ENCODE peak calls at places on chromosomes 3 and 15, in nine cellular contexts. One of them, this sample, is unnamed.

GRCh38 chr3:169813757-169814517 is 1.2 kb upstream of the LRRC34 start:
- DNase-seq in kidney: no peak
- DNase-seq in HCT116: no peak
- DNase-seq in WERI-Rb-1: peak; percentile 42
- DNase-seq in left lung: peak; percentile 60
- DNase-seq in brain microvascular endothelial cell: no peak
- DNase-seq in prostate gland: no peak
- DNase-seq in activated B cell treated with CpG ODN at 0.5 μM for 24 hours: peak; percentile 59
- DNase-seq in cardiac muscle cell: no peak
- DNase-seq in this sample: no peak

GRCh38 chr15:40045572-40046217 is 6.7 kb upstream of the SRP14 start:
- DNase-seq in activated B cell treated with CpG ODN at 0.5 μM for 24 hours: no peak
- DNase-seq in cardiac muscle cell: no peak
- DNase-seq in kidney: no peak
- DNase-seq in prostate gland: no peak
- DNase-seq in WERI-Rb-1: no peak
- DNase-seq in left lung: no peak
- DNase-seq in HCT116: no peak
- DNase-seq in brain microvascular endothelial cell: no peak
- DNase-seq in this sample: no peak

GRCh38 chr3:66938338-66938963 is 59.7 kb upstream of the KBTBD8 start:
- DNase-seq in activated B cell treated with CpG ODN at 0.5 μM for 24 hours: no peak
- DNase-seq in brain microvascular endothelial cell: peak; percentile 67
- DNase-seq in HCT116: peak; percentile 44
- DNase-seq in prostate gland: peak; percentile 19
- DNase-seq in kidney: no peak
- DNase-seq in cardiac muscle cell: peak; percentile 83
- DNase-seq in left lung: no peak
- DNase-seq in WERI-Rb-1: peak; percentile 48
- DNase-seq in this sample: peak; percentile 17

GRCh38 chr15:61256231-61256630 is 27.1 kb upstream of the RORA start:
- DNase-seq in HCT116: no peak
- DNase-seq in cardiac muscle cell: no peak
- DNase-seq in activated B cell treated with CpG ODN at 0.5 μM for 24 hours: no peak
- DNase-seq in brain microvascular endothelial cell: no peak
- DNase-seq in left lung: no peak
- DNase-seq in WERI-Rb-1: no peak
- DNase-seq in prostate gland: no peak
- DNase-seq in kidney: no peak
- DNase-seq in this sample: no peak

GRCh38 chr3:27387625-27388024 is 18.4 kb upstream of the NEK10 start:
- DNase-seq in brain microvascular endothelial cell: no peak
- DNase-seq in WERI-Rb-1: no peak
- DNase-seq in prostate gland: no peak
- DNase-seq in left lung: no peak
- DNase-seq in activated B cell treated with CpG ODN at 0.5 μM for 24 hours: no peak
- DNase-seq in kidney: no peak
- DNase-seq in HCT116: no peak
- DNase-seq in cardiac muscle cell: no peak
- DNase-seq in this sample: no peak

GRCh38 chr15:42184313-42184712 is 23.8 kb downstream of the VPS39 start:
- DNase-seq in cardiac muscle cell: no peak
- DNase-seq in HCT116: no peak
- DNase-seq in WERI-Rb-1: no peak
- DNase-seq in left lung: peak; percentile 55
- DNase-seq in activated B cell treated with CpG ODN at 0.5 μM for 24 hours: no peak
- DNase-seq in prostate gland: no peak
- DNase-seq in brain microvascular endothelial cell: no peak
- DNase-seq in kidney: no peak
- DNase-seq in this sample: no peak

GRCh38 chr3:67418539-67419529 is 235.6 kb downstream of the SUCLG2 start:
- DNase-seq in kidney: no peak
- DNase-seq in prostate gland: no peak
- DNase-seq in activated B cell treated with CpG ODN at 0.5 μM for 24 hours: no peak
- DNase-seq in HCT116: no peak
- DNase-seq in left lung: no peak
- DNase-seq in WERI-Rb-1: no peak
- DNase-seq in cardiac muscle cell: peak; percentile 88
- DNase-seq in brain microvascular endothelial cell: no peak
- DNase-seq in this sample: no peak

GRCh38 chr3:173055228-173055933 is 85.7 kb downstream of the SPATA16 start:
- DNase-seq in cardiac muscle cell: no peak
- DNase-seq in activated B cell treated with CpG ODN at 0.5 μM for 24 hours: no peak
- DNase-seq in HCT116: no peak
- DNase-seq in brain microvascular endothelial cell: no peak
- DNase-seq in prostate gland: no peak
- DNase-seq in kidney: no peak
- DNase-seq in left lung: no peak
- DNase-seq in WERI-Rb-1: no peak
- DNase-seq in this sample: no peak

GRCh38 chr3:1269808-1270207 is 177.0 kb downstream of the CNTN6 start:
- DNase-seq in kidney: no peak
- DNase-seq in brain microvascular endothelial cell: no peak
- DNase-seq in activated B cell treated with CpG ODN at 0.5 μM for 24 hours: no peak
- DNase-seq in WERI-Rb-1: no peak
- DNase-seq in left lung: no peak
- DNase-seq in prostate gland: no peak
- DNase-seq in HCT116: no peak
- DNase-seq in cardiac muscle cell: no peak
- DNase-seq in this sample: no peak

GRCh38 chr3:1272541-1273265 is 179.9 kb downstream of the CNTN6 start:
- DNase-seq in brain microvascular endothelial cell: no peak
- DNase-seq in kidney: no peak
- DNase-seq in HCT116: no peak
- DNase-seq in WERI-Rb-1: no peak
- DNase-seq in left lung: no peak
- DNase-seq in activated B cell treated with CpG ODN at 0.5 μM for 24 hours: no peak
- DNase-seq in cardiac muscle cell: no peak
- DNase-seq in prostate gland: no peak
- DNase-seq in this sample: no peak

GRCh38 chr3:1275495-1275894 is 182.7 kb downstream of the CNTN6 start:
- DNase-seq in left lung: no peak
- DNase-seq in kidney: no peak
- DNase-seq in cardiac muscle cell: peak; percentile 10
- DNase-seq in HCT116: no peak
- DNase-seq in activated B cell treated with CpG ODN at 0.5 μM for 24 hours: no peak
- DNase-seq in brain microvascular endothelial cell: peak; percentile 18
- DNase-seq in prostate gland: no peak
- DNase-seq in WERI-Rb-1: peak; percentile 65
- DNase-seq in this sample: no peak
- TF ChIP-seq CTCF in left lung: no peak
- TF ChIP-seq CTCF in kidney: peak; percentile 11
- TF ChIP-seq CTCF in cardiac muscle cell: no peak
- TF ChIP-seq CTCF in HCT116: no peak
- TF ChIP-seq CTCF in activated B cell treated with CpG ODN at 0.5 μM for 24 hours: no peak
- TF ChIP-seq CTCF in brain microvascular endothelial cell: peak; percentile 59
- TF ChIP-seq CTCF in prostate gland: no peak
- TF ChIP-seq CTCF in WERI-Rb-1: peak; percentile 54
- TF ChIP-seq CTCF in this sample: peak; percentile 29

DNA sequence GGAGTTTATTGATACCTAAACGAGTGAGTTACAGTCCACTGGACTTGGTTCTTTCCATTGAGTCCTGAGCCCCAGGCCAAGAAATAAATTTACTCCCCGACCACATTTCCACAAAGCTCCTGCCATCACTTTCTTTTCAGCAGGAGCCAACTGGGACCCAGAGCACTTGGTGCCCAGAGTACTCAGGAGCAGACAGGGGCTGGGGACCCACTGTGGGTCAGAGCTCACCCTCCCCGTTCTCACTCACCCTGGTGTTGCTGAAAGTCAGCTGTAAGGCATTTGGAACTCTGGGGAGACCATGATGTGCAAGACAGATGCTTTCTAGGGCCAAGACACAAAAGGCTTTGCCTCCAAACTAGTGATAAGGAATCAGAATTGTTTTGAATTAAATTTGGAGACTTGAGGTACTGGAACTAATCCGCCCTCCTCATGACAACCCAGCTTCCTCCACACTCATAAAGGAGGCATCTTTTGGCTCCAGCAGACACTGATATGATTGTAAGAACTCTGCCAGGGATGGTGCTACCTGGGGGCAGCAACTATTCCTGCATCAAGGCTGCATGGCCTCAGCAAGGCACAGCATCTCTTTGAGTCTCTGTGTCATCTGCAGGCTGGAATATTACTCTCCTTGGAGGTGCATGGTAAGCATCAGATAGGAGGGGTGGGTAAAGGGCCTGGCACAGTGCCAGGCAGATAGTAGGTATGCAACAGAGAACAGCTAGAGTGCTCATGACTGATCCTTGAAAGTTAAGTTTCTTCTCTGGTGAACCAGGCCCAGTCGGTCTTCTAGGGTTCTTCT is 7.3 kb upstream of the CAMK1 start:
- DNase-seq in kidney: no peak
- DNase-seq in activated B cell treated with CpG ODN at 0.5 μM for 24 hours: no peak
- DNase-seq in brain microvascular endothelial cell: no peak
- DNase-seq in prostate gland: no peak
- DNase-seq in WERI-Rb-1: no peak
- DNase-seq in cardiac muscle cell: no peak
- DNase-seq in HCT116: no peak
- DNase-seq in left lung: no peak
- DNase-seq in this sample: no peak
- TF ChIP-seq CTCF in kidney: no peak
- TF ChIP-seq CTCF in activated B cell treated with CpG ODN at 0.5 μM for 24 hours: no peak
- TF ChIP-seq CTCF in brain microvascular endothelial cell: no peak
- TF ChIP-seq CTCF in prostate gland: no peak
- TF ChIP-seq CTCF in WERI-Rb-1: no peak
- TF ChIP-seq CTCF in cardiac muscle cell: no peak
- TF ChIP-seq CTCF in HCT116: no peak
- TF ChIP-seq CTCF in left lung: no peak
- TF ChIP-seq CTCF in this sample: no peak

GRCh38 chr3:98617841-98618240 is 24.4 kb upstream of the CPOX start:
- DNase-seq in activated B cell treated with CpG ODN at 0.5 μM for 24 hours: no peak
- DNase-seq in left lung: no peak
- DNase-seq in cardiac muscle cell: no peak
- DNase-seq in prostate gland: no peak
- DNase-seq in HCT116: no peak
- DNase-seq in WERI-Rb-1: no peak
- DNase-seq in brain microvascular endothelial cell: no peak
- DNase-seq in kidney: no peak
- DNase-seq in this sample: no peak

GRCh38 chr3:98612996-98613517 is 19.6 kb upstream of the CPOX start:
- DNase-seq in brain microvascular endothelial cell: no peak
- DNase-seq in cardiac muscle cell: no peak
- DNase-seq in HCT116: no peak
- DNase-seq in activated B cell treated with CpG ODN at 0.5 μM for 24 hours: no peak
- DNase-seq in prostate gland: no peak
- DNase-seq in kidney: no peak
- DNase-seq in left lung: peak; percentile 50
- DNase-seq in WERI-Rb-1: no peak
- DNase-seq in this sample: no peak

GRCh38 chr3:98613616-98614015 is 20.2 kb upstream of the CPOX start:
- DNase-seq in prostate gland: no peak
- DNase-seq in HCT116: no peak
- DNase-seq in left lung: no peak
- DNase-seq in brain microvascular endothelial cell: peak; percentile 65
- DNase-seq in cardiac muscle cell: no peak
- DNase-seq in activated B cell treated with CpG ODN at 0.5 μM for 24 hours: no peak
- DNase-seq in kidney: no peak
- DNase-seq in WERI-Rb-1: no peak
- DNase-seq in this sample: no peak

GRCh38 chr3:98608029-98608428 is 14.6 kb upstream of the CPOX start:
- DNase-seq in HCT116: no peak
- DNase-seq in WERI-Rb-1: no peak
- DNase-seq in prostate gland: no peak
- DNase-seq in brain microvascular endothelial cell: no peak
- DNase-seq in left lung: no peak
- DNase-seq in cardiac muscle cell: no peak
- DNase-seq in kidney: no peak
- DNase-seq in activated B cell treated with CpG ODN at 0.5 μM for 24 hours: no peak
- DNase-seq in this sample: no peak

GRCh38 chr3:98612587-98612986 is 19.2 kb upstream of the CPOX start:
- DNase-seq in brain microvascular endothelial cell: no peak
- DNase-seq in prostate gland: no peak
- DNase-seq in kidney: no peak
- DNase-seq in left lung: no peak
- DNase-seq in activated B cell treated with CpG ODN at 0.5 μM for 24 hours: no peak
- DNase-seq in WERI-Rb-1: peak; percentile 16
- DNase-seq in HCT116: no peak
- DNase-seq in cardiac muscle cell: no peak
- DNase-seq in this sample: no peak
- TF ChIP-seq CTCF in brain microvascular endothelial cell: peak; percentile 38
- TF ChIP-seq CTCF in prostate gland: no peak
- TF ChIP-seq CTCF in kidney: no peak
- TF ChIP-seq CTCF in left lung: no peak
- TF ChIP-seq CTCF in activated B cell treated with CpG ODN at 0.5 μM for 24 hours: no peak
- TF ChIP-seq CTCF in WERI-Rb-1: peak; percentile 37
- TF ChIP-seq CTCF in HCT116: peak; percentile 43
- TF ChIP-seq CTCF in cardiac muscle cell: no peak
- TF ChIP-seq CTCF in this sample: no peak

GRCh38 chr15:63049747-63050439 is 7.3 kb downstream of the TPM1 start:
- DNase-seq in left lung: no peak
- DNase-seq in activated B cell treated with CpG ODN at 0.5 μM for 24 hours: no peak
- DNase-seq in cardiac muscle cell: peak; percentile 38
- DNase-seq in WERI-Rb-1: no peak
- DNase-seq in prostate gland: no peak
- DNase-seq in HCT116: no peak
- DNase-seq in brain microvascular endothelial cell: no peak
- DNase-seq in kidney: no peak
- DNase-seq in this sample: no peak

GRCh38 chr15:63047792-63048114 is 5.2 kb downstream of the TPM1 start:
- DNase-seq in kidney: no peak
- DNase-seq in left lung: no peak
- DNase-seq in cardiac muscle cell: no peak
- DNase-seq in HCT116: no peak
- DNase-seq in activated B cell treated with CpG ODN at 0.5 μM for 24 hours: no peak
- DNase-seq in WERI-Rb-1: no peak
- DNase-seq in prostate gland: no peak
- DNase-seq in brain microvascular endothelial cell: no peak
- DNase-seq in this sample: no peak

GRCh38 chr15:63050737-63051700 is 8.5 kb downstream of the TPM1 start:
- DNase-seq in HCT116: no peak
- DNase-seq in WERI-Rb-1: no peak
- DNase-seq in activated B cell treated with CpG ODN at 0.5 μM for 24 hours: no peak
- DNase-seq in brain microvascular endothelial cell: peak; percentile 28
- DNase-seq in left lung: no peak
- DNase-seq in prostate gland: no peak
- DNase-seq in kidney: no peak
- DNase-seq in cardiac muscle cell: no peak
- DNase-seq in this sample: no peak

GRCh38 chr15:63048115-63048985 is 5.8 kb downstream of the TPM1 start:
- DNase-seq in cardiac muscle cell: peak; percentile 95
- DNase-seq in HCT116: peak; percentile 70
- DNase-seq in brain microvascular endothelial cell: peak; percentile 81
- DNase-seq in WERI-Rb-1: peak; percentile 96
- DNase-seq in activated B cell treated with CpG ODN at 0.5 μM for 24 hours: peak; percentile 84
- DNase-seq in prostate gland: peak; percentile 89
- DNase-seq in kidney: peak; percentile 98
- DNase-seq in left lung: peak; percentile 93
- DNase-seq in this sample: peak; percentile 96

DNA sequence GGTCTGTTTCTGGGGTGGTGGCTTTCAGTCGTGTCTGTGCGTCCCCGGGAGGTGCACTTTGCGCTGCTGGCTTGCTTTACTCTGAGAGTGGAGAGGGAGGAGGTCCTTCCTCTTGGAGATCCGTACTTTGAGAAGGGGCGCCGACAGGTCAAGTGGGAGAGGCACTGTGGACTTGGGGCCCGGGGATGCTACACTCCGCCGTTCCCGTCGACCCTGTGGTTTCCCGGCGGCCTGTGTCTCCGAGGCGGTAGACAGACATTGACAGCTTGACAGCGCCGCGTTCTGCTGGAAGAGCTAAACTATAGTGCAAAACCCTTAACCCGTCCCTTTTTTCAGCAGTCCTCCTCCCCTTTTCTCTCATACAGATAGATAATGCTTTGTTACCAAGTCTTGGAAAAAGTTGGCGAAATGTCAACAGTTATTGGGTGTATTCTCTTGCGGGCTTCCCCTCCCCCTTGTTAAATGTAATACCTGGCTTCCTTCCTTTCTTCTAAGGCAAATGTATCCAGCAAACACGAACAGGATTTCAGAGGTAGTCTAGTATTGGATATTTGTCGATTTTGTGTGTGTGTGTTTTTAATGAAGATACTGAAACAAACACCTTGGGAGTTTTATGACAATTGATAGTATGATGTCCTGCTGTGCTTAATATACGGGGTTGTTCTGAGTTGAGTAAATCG is 6.6 kb downstream of the TPM1 start:
- DNase-seq in left lung: peak; percentile 70
- DNase-seq in activated B cell treated with CpG ODN at 0.5 μM for 24 hours: no peak
- DNase-seq in WERI-Rb-1: peak; percentile 63
- DNase-seq in HCT116: no peak
- DNase-seq in cardiac muscle cell: peak; percentile 85
- DNase-seq in prostate gland: peak; percentile 44
- DNase-seq in kidney: peak; percentile 89
- DNase-seq in brain microvascular endothelial cell: no peak
- DNase-seq in this sample: no peak
- TF ChIP-seq CTCF in left lung: no peak
- TF ChIP-seq CTCF in activated B cell treated with CpG ODN at 0.5 μM for 24 hours: no peak
- TF ChIP-seq CTCF in WERI-Rb-1: no peak
- TF ChIP-seq CTCF in HCT116: no peak
- TF ChIP-seq CTCF in cardiac muscle cell: no peak
- TF ChIP-seq CTCF in prostate gland: no peak
- TF ChIP-seq CTCF in kidney: no peak
- TF ChIP-seq CTCF in brain microvascular endothelial cell: no peak
- TF ChIP-seq CTCF in this sample: no peak